ENCODE peak calls at places on chromosomes 2 and 18, in nine cellular contexts. One of them, this sample, is unnamed.

GRCh38 chr2:242075683-242076082 is 206.2 kb downstream of the RTP5 start:
- DNase-seq in IMR-90: no peak
- DNase-seq in activated T-helper 2 cell treated with anti-CD3 and anti-CD28 coated beads, Interferon-gamma antibody, Interleukin-2, Interleukin-4, amounts not matched to agents 10 μg/mL and 5 μg/mL and 100 μg/mL, durations not matched to agents 14 hours and 24 hours and 36 hours: no peak
- DNase-seq in NCI-H2107: no peak
- DNase-seq in EL: no peak
- DNase-seq in left kidney: no peak
- DNase-seq in OCI-LY7: no peak
- DNase-seq in GM12864: no peak
- DNase-seq in RKO: no peak
- DNase-seq in this sample: no peak

GRCh38 chr18:67805261-67805660 is 288.7 kb upstream of the DSEL start:
- DNase-seq in IMR-90: no peak
- DNase-seq in activated T-helper 2 cell treated with anti-CD3 and anti-CD28 coated beads, Interferon-gamma antibody, Interleukin-2, Interleukin-4, amounts not matched to agents 10 μg/mL and 5 μg/mL and 100 μg/mL, durations not matched to agents 14 hours and 24 hours and 36 hours: no peak
- DNase-seq in NCI-H2107: no peak
- DNase-seq in EL: no peak
- DNase-seq in left kidney: peak
- DNase-seq in OCI-LY7: no peak
- DNase-seq in GM12864: no peak
- DNase-seq in RKO: no peak
- DNase-seq in this sample: no peak

GRCh38 chr2:163715199-163715598 is 20.6 kb downstream of the FIGN start:
- DNase-seq in IMR-90: no peak
- DNase-seq in activated T-helper 2 cell treated with anti-CD3 and anti-CD28 coated beads, Interferon-gamma antibody, Interleukin-2, Interleukin-4, amounts not matched to agents 10 μg/mL and 5 μg/mL and 100 μg/mL, durations not matched to agents 14 hours and 24 hours and 36 hours: no peak
- DNase-seq in NCI-H2107: no peak
- DNase-seq in EL: no peak
- DNase-seq in left kidney: no peak
- DNase-seq in OCI-LY7: no peak
- DNase-seq in GM12864: no peak
- DNase-seq in RKO: no peak
- DNase-seq in this sample: no peak

GRCh38 chr2:217806480-217806760 is 196.4 kb downstream of the TNS1 start:
- DNase-seq in IMR-90: no peak
- DNase-seq in activated T-helper 2 cell treated with anti-CD3 and anti-CD28 coated beads, Interferon-gamma antibody, Interleukin-2, Interleukin-4, amounts not matched to agents 10 μg/mL and 5 μg/mL and 100 μg/mL, durations not matched to agents 14 hours and 24 hours and 36 hours: no peak
- DNase-seq in NCI-H2107: no peak
- DNase-seq in EL: no peak
- DNase-seq in left kidney: no peak
- DNase-seq in OCI-LY7: no peak
- DNase-seq in GM12864: no peak
- DNase-seq in RKO: no peak
- DNase-seq in this sample: no peak

GRCh38 chr2:8090748-8091700 is 590.8 kb upstream of the ID2 start:
- DNase-seq in IMR-90: peak
- DNase-seq in activated T-helper 2 cell treated with anti-CD3 and anti-CD28 coated beads, Interferon-gamma antibody, Interleukin-2, Interleukin-4, amounts not matched to agents 10 μg/mL and 5 μg/mL and 100 μg/mL, durations not matched to agents 14 hours and 24 hours and 36 hours: peak
- DNase-seq in NCI-H2107: no peak
- DNase-seq in EL: peak
- DNase-seq in left kidney: peak
- DNase-seq in OCI-LY7: peak
- DNase-seq in GM12864: peak
- DNase-seq in RKO: peak
- DNase-seq in this sample: no peak

GRCh38 chr18:40235881-40236280 is 1719.2 kb upstream of the PIK3C3 start:
- DNase-seq in IMR-90: no peak
- DNase-seq in activated T-helper 2 cell treated with anti-CD3 and anti-CD28 coated beads, Interferon-gamma antibody, Interleukin-2, Interleukin-4, amounts not matched to agents 10 μg/mL and 5 μg/mL and 100 μg/mL, durations not matched to agents 14 hours and 24 hours and 36 hours: no peak
- DNase-seq in NCI-H2107: no peak
- DNase-seq in EL: no peak
- DNase-seq in left kidney: no peak
- DNase-seq in OCI-LY7: no peak
- DNase-seq in GM12864: no peak
- DNase-seq in RKO: no peak
- DNase-seq in this sample: no peak

GRCh38 chr2:204545861-204546773 is 842 bp downstream of the PARD3B start:
- DNase-seq in IMR-90: no peak
- DNase-seq in activated T-helper 2 cell treated with anti-CD3 and anti-CD28 coated beads, Interferon-gamma antibody, Interleukin-2, Interleukin-4, amounts not matched to agents 10 μg/mL and 5 μg/mL and 100 μg/mL, durations not matched to agents 14 hours and 24 hours and 36 hours: no peak
- DNase-seq in NCI-H2107: peak
- DNase-seq in EL: peak
- DNase-seq in left kidney: peak
- DNase-seq in OCI-LY7: no peak
- DNase-seq in GM12864: no peak
- DNase-seq in RKO: peak
- DNase-seq in this sample: peak

GRCh38 chr2:37871453-37872191 is 53.5 kb upstream of the RMDN2 start:
- DNase-seq in IMR-90: peak
- DNase-seq in activated T-helper 2 cell treated with anti-CD3 and anti-CD28 coated beads, Interferon-gamma antibody, Interleukin-2, Interleukin-4, amounts not matched to agents 10 μg/mL and 5 μg/mL and 100 μg/mL, durations not matched to agents 14 hours and 24 hours and 36 hours: no peak
- DNase-seq in NCI-H2107: no peak
- DNase-seq in EL: peak
- DNase-seq in left kidney: no peak
- DNase-seq in OCI-LY7: no peak
- DNase-seq in GM12864: peak
- DNase-seq in RKO: peak
- DNase-seq in this sample: no peak

GRCh38 chr2:48471048-48471474 is 58.9 kb upstream of the STON1 start:
- DNase-seq in IMR-90: peak
- DNase-seq in activated T-helper 2 cell treated with anti-CD3 and anti-CD28 coated beads, Interferon-gamma antibody, Interleukin-2, Interleukin-4, amounts not matched to agents 10 μg/mL and 5 μg/mL and 100 μg/mL, durations not matched to agents 14 hours and 24 hours and 36 hours: no peak
- DNase-seq in NCI-H2107: peak
- DNase-seq in EL: peak
- DNase-seq in left kidney: peak
- DNase-seq in OCI-LY7: no peak
- DNase-seq in GM12864: no peak
- DNase-seq in RKO: peak
- DNase-seq in this sample: no peak

GRCh38 chr2:38665854-38666577 is at the start of gene GALM:
- DNase-seq in IMR-90: peak
- DNase-seq in activated T-helper 2 cell treated with anti-CD3 and anti-CD28 coated beads, Interferon-gamma antibody, Interleukin-2, Interleukin-4, amounts not matched to agents 10 μg/mL and 5 μg/mL and 100 μg/mL, durations not matched to agents 14 hours and 24 hours and 36 hours: peak
- DNase-seq in NCI-H2107: no peak
- DNase-seq in EL: peak
- DNase-seq in left kidney: peak
- DNase-seq in OCI-LY7: peak
- DNase-seq in GM12864: no peak
- DNase-seq in RKO: peak
- DNase-seq in this sample: peak

GRCh38 chr2:216934623-216935022 is 74.8 kb upstream of the TNP1 start:
- DNase-seq in IMR-90: no peak
- DNase-seq in activated T-helper 2 cell treated with anti-CD3 and anti-CD28 coated beads, Interferon-gamma antibody, Interleukin-2, Interleukin-4, amounts not matched to agents 10 μg/mL and 5 μg/mL and 100 μg/mL, durations not matched to agents 14 hours and 24 hours and 36 hours: no peak
- DNase-seq in NCI-H2107: no peak
- DNase-seq in EL: no peak
- DNase-seq in left kidney: no peak
- DNase-seq in OCI-LY7: no peak
- DNase-seq in GM12864: no peak
- DNase-seq in RKO: no peak
- DNase-seq in this sample: no peak

GRCh38 chr2:28291811-28292455 is 100.7 kb upstream of the FOSL2 start:
- DNase-seq in IMR-90: peak
- DNase-seq in activated T-helper 2 cell treated with anti-CD3 and anti-CD28 coated beads, Interferon-gamma antibody, Interleukin-2, Interleukin-4, amounts not matched to agents 10 μg/mL and 5 μg/mL and 100 μg/mL, durations not matched to agents 14 hours and 24 hours and 36 hours: no peak
- DNase-seq in NCI-H2107: no peak
- DNase-seq in EL: peak
- DNase-seq in left kidney: no peak
- DNase-seq in OCI-LY7: no peak
- DNase-seq in GM12864: no peak
- DNase-seq in RKO: no peak
- DNase-seq in this sample: no peak

GRCh38 chr2:195092341-195092740 is 564.7 kb upstream of the SLC39A10 start:
- DNase-seq in IMR-90: no peak
- DNase-seq in activated T-helper 2 cell treated with anti-CD3 and anti-CD28 coated beads, Interferon-gamma antibody, Interleukin-2, Interleukin-4, amounts not matched to agents 10 μg/mL and 5 μg/mL and 100 μg/mL, durations not matched to agents 14 hours and 24 hours and 36 hours: no peak
- DNase-seq in NCI-H2107: no peak
- DNase-seq in EL: no peak
- DNase-seq in left kidney: peak
- DNase-seq in OCI-LY7: no peak
- DNase-seq in GM12864: no peak
- DNase-seq in RKO: no peak
- DNase-seq in this sample: no peak

GRCh38 chr2:240960963-240961876 is 37.2 kb upstream of the SNED1 start:
- DNase-seq in IMR-90: no peak
- DNase-seq in activated T-helper 2 cell treated with anti-CD3 and anti-CD28 coated beads, Interferon-gamma antibody, Interleukin-2, Interleukin-4, amounts not matched to agents 10 μg/mL and 5 μg/mL and 100 μg/mL, durations not matched to agents 14 hours and 24 hours and 36 hours: peak
- DNase-seq in NCI-H2107: no peak
- DNase-seq in EL: no peak
- DNase-seq in left kidney: peak
- DNase-seq in OCI-LY7: no peak
- DNase-seq in GM12864: no peak
- DNase-seq in RKO: no peak
- DNase-seq in this sample: no peak

GRCh38 chr2:209619782-209620181 is 151.8 kb upstream of the UNC80 start:
- DNase-seq in IMR-90: no peak
- DNase-seq in activated T-helper 2 cell treated with anti-CD3 and anti-CD28 coated beads, Interferon-gamma antibody, Interleukin-2, Interleukin-4, amounts not matched to agents 10 μg/mL and 5 μg/mL and 100 μg/mL, durations not matched to agents 14 hours and 24 hours and 36 hours: no peak
- DNase-seq in NCI-H2107: no peak
- DNase-seq in EL: peak
- DNase-seq in left kidney: peak
- DNase-seq in OCI-LY7: peak
- DNase-seq in GM12864: peak
- DNase-seq in RKO: peak
- DNase-seq in this sample: no peak

GRCh38 chr2:36889782-36890181 is 76.6 kb downstream of the STRN start:
- DNase-seq in IMR-90: peak
- DNase-seq in activated T-helper 2 cell treated with anti-CD3 and anti-CD28 coated beads, Interferon-gamma antibody, Interleukin-2, Interleukin-4, amounts not matched to agents 10 μg/mL and 5 μg/mL and 100 μg/mL, durations not matched to agents 14 hours and 24 hours and 36 hours: no peak
- DNase-seq in NCI-H2107: no peak
- DNase-seq in EL: peak
- DNase-seq in left kidney: no peak
- DNase-seq in OCI-LY7: no peak
- DNase-seq in GM12864: no peak
- DNase-seq in RKO: peak
- DNase-seq in this sample: no peak

GRCh38 chr18:9701604-9702324 is 6.3 kb upstream of the RAB31 start:
- DNase-seq in IMR-90: no peak
- DNase-seq in activated T-helper 2 cell treated with anti-CD3 and anti-CD28 coated beads, Interferon-gamma antibody, Interleukin-2, Interleukin-4, amounts not matched to agents 10 μg/mL and 5 μg/mL and 100 μg/mL, durations not matched to agents 14 hours and 24 hours and 36 hours: no peak
- DNase-seq in NCI-H2107: no peak
- DNase-seq in EL: no peak
- DNase-seq in left kidney: no peak
- DNase-seq in OCI-LY7: no peak
- DNase-seq in GM12864: no peak
- DNase-seq in RKO: peak
- DNase-seq in this sample: no peak

GRCh38 chr18:55783921-55784320 is 195.9 kb upstream of the TCF4 start:
- DNase-seq in IMR-90: no peak
- DNase-seq in activated T-helper 2 cell treated with anti-CD3 and anti-CD28 coated beads, Interferon-gamma antibody, Interleukin-2, Interleukin-4, amounts not matched to agents 10 μg/mL and 5 μg/mL and 100 μg/mL, durations not matched to agents 14 hours and 24 hours and 36 hours: no peak
- DNase-seq in NCI-H2107: no peak
- DNase-seq in EL: no peak
- DNase-seq in left kidney: no peak
- DNase-seq in OCI-LY7: no peak
- DNase-seq in GM12864: no peak
- DNase-seq in RKO: no peak
- DNase-seq in this sample: no peak

GRCh38 chr18:44986933-44987332 is 306.2 kb downstream of the SETBP1 start:
- DNase-seq in IMR-90: no peak
- DNase-seq in activated T-helper 2 cell treated with anti-CD3 and anti-CD28 coated beads, Interferon-gamma antibody, Interleukin-2, Interleukin-4, amounts not matched to agents 10 μg/mL and 5 μg/mL and 100 μg/mL, durations not matched to agents 14 hours and 24 hours and 36 hours: no peak
- DNase-seq in NCI-H2107: no peak
- DNase-seq in EL: no peak
- DNase-seq in left kidney: no peak
- DNase-seq in OCI-LY7: no peak
- DNase-seq in GM12864: no peak
- DNase-seq in RKO: no peak
- DNase-seq in this sample: no peak

GRCh38 chr2:230881840-230882239 is 17.1 kb downstream of the ITM2C start:
- DNase-seq in IMR-90: no peak
- DNase-seq in activated T-helper 2 cell treated with anti-CD3 and anti-CD28 coated beads, Interferon-gamma antibody, Interleukin-2, Interleukin-4, amounts not matched to agents 10 μg/mL and 5 μg/mL and 100 μg/mL, durations not matched to agents 14 hours and 24 hours and 36 hours: no peak
- DNase-seq in NCI-H2107: no peak
- DNase-seq in EL: no peak
- DNase-seq in left kidney: no peak
- DNase-seq in OCI-LY7: no peak
- DNase-seq in GM12864: no peak
- DNase-seq in RKO: no peak
- DNase-seq in this sample: no peak

GRCh38 chr2:175786705-175787104 is 215.4 kb downstream of the LNPK start:
- DNase-seq in IMR-90: no peak
- DNase-seq in activated T-helper 2 cell treated with anti-CD3 and anti-CD28 coated beads, Interferon-gamma antibody, Interleukin-2, Interleukin-4, amounts not matched to agents 10 μg/mL and 5 μg/mL and 100 μg/mL, durations not matched to agents 14 hours and 24 hours and 36 hours: no peak
- DNase-seq in NCI-H2107: no peak
- DNase-seq in EL: no peak
- DNase-seq in left kidney: no peak
- DNase-seq in OCI-LY7: no peak
- DNase-seq in GM12864: no peak
- DNase-seq in RKO: no peak
- DNase-seq in this sample: no peak

GRCh38 chr2:31813016-31813415 is 197.8 kb downstream of the MEMO1 start:
- DNase-seq in IMR-90: no peak
- DNase-seq in activated T-helper 2 cell treated with anti-CD3 and anti-CD28 coated beads, Interferon-gamma antibody, Interleukin-2, Interleukin-4, amounts not matched to agents 10 μg/mL and 5 μg/mL and 100 μg/mL, durations not matched to agents 14 hours and 24 hours and 36 hours: no peak
- DNase-seq in NCI-H2107: no peak
- DNase-seq in EL: no peak
- DNase-seq in left kidney: no peak
- DNase-seq in OCI-LY7: no peak
- DNase-seq in GM12864: no peak
- DNase-seq in RKO: no peak
- DNase-seq in this sample: no peak

GRCh38 chr2:111534816-111535803 is 348.9 kb downstream of the ANAPC1 start:
- DNase-seq in IMR-90: peak
- DNase-seq in activated T-helper 2 cell treated with anti-CD3 and anti-CD28 coated beads, Interferon-gamma antibody, Interleukin-2, Interleukin-4, amounts not matched to agents 10 μg/mL and 5 μg/mL and 100 μg/mL, durations not matched to agents 14 hours and 24 hours and 36 hours: no peak
- DNase-seq in NCI-H2107: peak
- DNase-seq in EL: peak
- DNase-seq in left kidney: peak
- DNase-seq in OCI-LY7: no peak
- DNase-seq in GM12864: no peak
- DNase-seq in RKO: no peak
- DNase-seq in this sample: no peak

GRCh38 chr2:226308981-226309380 is 490.6 kb downstream of the IRS1 start:
- DNase-seq in IMR-90: peak
- DNase-seq in activated T-helper 2 cell treated with anti-CD3 and anti-CD28 coated beads, Interferon-gamma antibody, Interleukin-2, Interleukin-4, amounts not matched to agents 10 μg/mL and 5 μg/mL and 100 μg/mL, durations not matched to agents 14 hours and 24 hours and 36 hours: no peak
- DNase-seq in NCI-H2107: no peak
- DNase-seq in EL: peak
- DNase-seq in left kidney: no peak
- DNase-seq in OCI-LY7: no peak
- DNase-seq in GM12864: no peak
- DNase-seq in RKO: no peak
- DNase-seq in this sample: no peak

GRCh38 chr2:9282713-9283112 is 76.1 kb downstream of the ASAP2 start:
- DNase-seq in IMR-90: no peak
- DNase-seq in activated T-helper 2 cell treated with anti-CD3 and anti-CD28 coated beads, Interferon-gamma antibody, Interleukin-2, Interleukin-4, amounts not matched to agents 10 μg/mL and 5 μg/mL and 100 μg/mL, durations not matched to agents 14 hours and 24 hours and 36 hours: no peak
- DNase-seq in NCI-H2107: no peak
- DNase-seq in EL: no peak
- DNase-seq in left kidney: no peak
- DNase-seq in OCI-LY7: no peak
- DNase-seq in GM12864: no peak
- DNase-seq in RKO: no peak
- DNase-seq in this sample: no peak

GRCh38 chr18:48543228-48543627 is 4.4 kb downstream of the CTIF start:
- DNase-seq in IMR-90: no peak
- DNase-seq in activated T-helper 2 cell treated with anti-CD3 and anti-CD28 coated beads, Interferon-gamma antibody, Interleukin-2, Interleukin-4, amounts not matched to agents 10 μg/mL and 5 μg/mL and 100 μg/mL, durations not matched to agents 14 hours and 24 hours and 36 hours: no peak
- DNase-seq in NCI-H2107: no peak
- DNase-seq in EL: no peak
- DNase-seq in left kidney: peak
- DNase-seq in OCI-LY7: no peak
- DNase-seq in GM12864: no peak
- DNase-seq in RKO: no peak
- DNase-seq in this sample: peak

GRCh38 chr2:179898873-179899272 is 37.5 kb upstream of the ZNF385B start:
- DNase-seq in IMR-90: peak
- DNase-seq in activated T-helper 2 cell treated with anti-CD3 and anti-CD28 coated beads, Interferon-gamma antibody, Interleukin-2, Interleukin-4, amounts not matched to agents 10 μg/mL and 5 μg/mL and 100 μg/mL, durations not matched to agents 14 hours and 24 hours and 36 hours: no peak
- DNase-seq in NCI-H2107: no peak
- DNase-seq in EL: peak
- DNase-seq in left kidney: peak
- DNase-seq in OCI-LY7: peak
- DNase-seq in GM12864: no peak
- DNase-seq in RKO: peak
- DNase-seq in this sample: no peak

GRCh38 chr2:43071629-43072550 is 154.5 kb downstream of the ZFP36L2 start:
- DNase-seq in IMR-90: peak
- DNase-seq in activated T-helper 2 cell treated with anti-CD3 and anti-CD28 coated beads, Interferon-gamma antibody, Interleukin-2, Interleukin-4, amounts not matched to agents 10 μg/mL and 5 μg/mL and 100 μg/mL, durations not matched to agents 14 hours and 24 hours and 36 hours: no peak
- DNase-seq in NCI-H2107: no peak
- DNase-seq in EL: no peak
- DNase-seq in left kidney: peak
- DNase-seq in OCI-LY7: no peak
- DNase-seq in GM12864: no peak
- DNase-seq in RKO: no peak
- DNase-seq in this sample: no peak

GRCh38 chr2:10022041-10022421 is 21.3 kb upstream of the KLF11 start:
- DNase-seq in IMR-90: no peak
- DNase-seq in activated T-helper 2 cell treated with anti-CD3 and anti-CD28 coated beads, Interferon-gamma antibody, Interleukin-2, Interleukin-4, amounts not matched to agents 10 μg/mL and 5 μg/mL and 100 μg/mL, durations not matched to agents 14 hours and 24 hours and 36 hours: no peak
- DNase-seq in NCI-H2107: no peak
- DNase-seq in EL: no peak
- DNase-seq in left kidney: no peak
- DNase-seq in OCI-LY7: no peak
- DNase-seq in GM12864: no peak
- DNase-seq in RKO: no peak
- DNase-seq in this sample: no peak

GRCh38 chr2:17959833-17960232 is 81.4 kb downstream of the KCNS3 start:
- DNase-seq in IMR-90: no peak
- DNase-seq in activated T-helper 2 cell treated with anti-CD3 and anti-CD28 coated beads, Interferon-gamma antibody, Interleukin-2, Interleukin-4, amounts not matched to agents 10 μg/mL and 5 μg/mL and 100 μg/mL, durations not matched to agents 14 hours and 24 hours and 36 hours: no peak
- DNase-seq in NCI-H2107: no peak
- DNase-seq in EL: no peak
- DNase-seq in left kidney: no peak
- DNase-seq in OCI-LY7: no peak
- DNase-seq in GM12864: no peak
- DNase-seq in RKO: no peak
- DNase-seq in this sample: no peak

GRCh38 chr2:139033300-139033699 is 253.1 kb upstream of the NXPH2 start:
- DNase-seq in IMR-90: no peak
- DNase-seq in activated T-helper 2 cell treated with anti-CD3 and anti-CD28 coated beads, Interferon-gamma antibody, Interleukin-2, Interleukin-4, amounts not matched to agents 10 μg/mL and 5 μg/mL and 100 μg/mL, durations not matched to agents 14 hours and 24 hours and 36 hours: no peak
- DNase-seq in NCI-H2107: no peak
- DNase-seq in EL: no peak
- DNase-seq in left kidney: no peak
- DNase-seq in OCI-LY7: no peak
- DNase-seq in GM12864: no peak
- DNase-seq in RKO: no peak
- DNase-seq in this sample: no peak

This sample was measured in activated T-cell treated with anti-CD3 and anti-CD28 coated beads, Interleukin-2, amount 50 U/mL, for 1 hour.